ENCODE peak calls at places on chromosomes 11 and 22, in seven cellular contexts. H is HT1080, G is midbrain, T is NCI-H82, N is EL, M is left colon, E is AG08395. P is an unnamed sample.

GRCh38 chr11:85238907-85239306 is 388.2 kb downstream of the DLG2 start:
- DNase-seq in E (no peak), H (no peak), T (no peak), M (no peak), N (no peak), G (no peak), P (no peak)

GRCh38 chr11:121557348-121557747 is 104.6 kb upstream of the SORL1-AS1 start:
- DNase-seq in G (no peak), T (no peak), N (no peak), M (no peak), H (peak; percentile 44), E (no peak), P (no peak)

GRCh38 chr11:108609681-108610080 is 16.1 kb upstream of the EXPH5 start:
- DNase-seq in E (no peak), T (no peak), N (peak; percentile 75), H (peak; percentile 85), G (no peak), M (no peak), P (no peak)

GRCh38 chr22:24128631-24129601 is 52.4 kb upstream of the SUSD2 start:
- DNase-seq in H (no peak), G (no peak), E (no peak), T (peak; percentile 97), N (no peak), M (no peak), P (no peak)

GRCh38 chr11:104841185-104841584 is 57.1 kb downstream of the CASP12 start:
- DNase-seq in H (no peak), M (no peak), N (no peak), T (no peak), G (no peak), E (no peak), P (no peak)

GRCh38 chr22:44859641-44860040 is 107.3 kb downstream of the ARHGAP8 start:
- DNase-seq in H (no peak), E (no peak), N (no peak), M (no peak), T (no peak), G (no peak), P (no peak)

GRCh38 chr11:6895010-6895409 is 2.7 kb upstream of the OR2D2 start:
- DNase-seq in T (no peak), H (no peak), M (no peak), E (no peak), N (no peak), G (no peak), P (no peak)

GRCh38 chr11:29022676-29023075 is 914.5 kb downstream of the METTL15 start:
- DNase-seq in M (no peak), N (peak; percentile 25), E (no peak), T (no peak), H (no peak), G (no peak), P (no peak)

GRCh38 chr22:19998991-19999820 is 17.4 kb downstream of the ARVCF start:
- DNase-seq in N (no peak), M (no peak), G (no peak), E (no peak), T (peak; percentile 18), H (no peak), P (no peak)

GRCh38 chr11:30326114-30326783 is 3.3 kb downstream of the ARL14EP start:
- DNase-seq in H (no peak), T (no peak), G (no peak), E (no peak), M (no peak), N (peak; percentile 16), P (no peak)

P was measured in Peyer's patch.